ENCODE peak calls at places on chromosomes 12 and 14, in nine cellular contexts. U is GM13976, O is bronchial epithelial cell, H is tibial nerve, E is nephron progenitor cell, S is fibroblast of lung, P is dorsolateral prefrontal cortex, X is MCF 10A, G is A549. I is an unnamed sample.
A peak's percentile ranks its signal among the peaks of the same experiment; 100 is the strongest.

GRCh38 chr12:130961921-130962326 is 8.2 kb downstream of the ADGRD1 start:
- DNase-seq in H (no peak), G (no peak), U (no peak), P (no peak), E (no peak), S (no peak), X (no peak), O (no peak), I (no peak)

GRCh38 chr12:70070494-70071007 is 172.7 kb upstream of the CNOT2 start:
- DNase-seq in O (no peak), E (peak; percentile 6), U (no peak), H (no peak), G (no peak), X (no peak), S (no peak), P (no peak), I (no peak)

GRCh38 chr12:117002040-117002832 is 91.5 kb downstream of the FBXW8 start:
- DNase-seq in U (no peak), P (no peak), X (no peak), O (no peak), H (no peak), G (no peak), S (peak; percentile 42), E (no peak), I (no peak)

GRCh38 chr12:66070378-66071120 is 60.0 kb downstream of the LLPH start:
- DNase-seq in S (no peak), E (no peak), G (no peak), P (no peak), H (no peak), X (no peak), O (no peak), U (no peak), I (no peak)

GRCh38 chr12:46952880-46953517 is 126.4 kb upstream of the PCED1B start:
- DNase-seq in G (no peak), P (no peak), U (no peak), E (no peak), S (no peak), H (no peak), X (no peak), O (no peak), I (no peak)

GRCh38 chr12:71737204-71737603 is 17.5 kb upstream of the RAB21 start:
- DNase-seq in X (no peak), G (no peak), H (no peak), U (no peak), P (no peak), S (no peak), E (no peak), O (no peak), I (no peak)

GRCh38 chr14:67566908-67567307 is 33.2 kb downstream of the PIGH start:
- DNase-seq in X (peak; percentile 70), H (no peak), E (no peak), O (peak; percentile 18), G (no peak), P (no peak), S (peak; percentile 25), U (no peak), I (no peak)

GRCh38 chr12:45379261-45379660 is 163.4 kb downstream of the ANO6 start:
- DNase-seq in H (no peak), E (no peak), O (peak; percentile 94), P (no peak), X (peak; percentile 84), S (peak; percentile 61), U (no peak), G (no peak), I (no peak)

GRCh38 chr12:11657511-11657910 is 8.0 kb downstream of the ETV6 start:
- DNase-seq in G (no peak), U (no peak), O (no peak), H (no peak), S (no peak), E (no peak), P (no peak), X (no peak), I (no peak)

GRCh38 chr14:33455998-33456397 is 494.9 kb downstream of the EGLN3 start:
- DNase-seq in O (no peak), X (no peak), P (no peak), G (no peak), E (no peak), H (no peak), U (no peak), S (no peak), I (no peak)

GRCh38 chr12:81170072-81170471 is 92.2 kb downstream of the ACSS3 start:
- DNase-seq in P (no peak), U (no peak), X (no peak), G (no peak), H (no peak), S (peak; percentile 4), O (peak; percentile 51), E (no peak), I (no peak)

GRCh38 chr14:86296173-86296572 is 766.2 kb downstream of the FLRT2 start:
- DNase-seq in E (no peak), H (no peak), G (no peak), U (no peak), O (no peak), X (peak; percentile 47), S (peak; percentile 70), P (no peak), I (no peak)

GRCh38 chr12:77231548-77231947 is 166.2 kb upstream of the E2F7 start:
- DNase-seq in U (no peak), P (no peak), H (peak; percentile 68), O (peak; percentile 48), S (peak; percentile 92), X (peak; percentile 59), E (no peak), G (no peak), I (no peak)

GRCh38 chr14:58915646-58916045 is 272.8 kb upstream of the DAAM1 start:
- DNase-seq in P (no peak), S (no peak), G (no peak), E (no peak), O (peak; percentile 5), H (no peak), U (no peak), X (no peak), I (no peak)

GRCh38 chr12:69623970-69624369 is 13.3 kb upstream of the LRRC10 start:
- DNase-seq in O (no peak), X (no peak), G (no peak), H (no peak), P (peak; percentile 39), E (no peak), S (no peak), U (no peak), I (no peak)

GRCh38 chr14:54168489-54168888 is 211.9 kb upstream of the BMP4 start:
- DNase-seq in O (peak; percentile 63), H (no peak), U (no peak), E (no peak), X (no peak), P (no peak), S (no peak), G (no peak), I (no peak)

GRCh38 chr14:100747021-100747586 is 20.4 kb downstream of the DLK1 start:
- DNase-seq in O (peak; percentile 99), S (peak; percentile 95), U (no peak), X (peak; percentile 99), G (peak; percentile 51), P (no peak), H (peak; percentile 7), E (no peak), I (no peak)

GRCh38 chr14:78316058-78316457 is 145.9 kb downstream of the NRXN3 start:
- DNase-seq in G (no peak), U (no peak), H (no peak), S (no peak), O (no peak), X (no peak), E (no peak), P (no peak), I (no peak)

GRCh38 chr12:128052777-128053176 is 214.2 kb upstream of the TMEM132C start:
- DNase-seq in U (no peak), H (no peak), S (no peak), X (no peak), E (no peak), O (no peak), P (no peak), G (no peak), I (no peak)

GRCh38 chr14:105473677-105474477 is 744 bp upstream of the CRIP2 start:
- DNase-seq in G (peak; percentile 89), S (peak; percentile 86), O (peak; percentile 76), H (peak; percentile 66), E (peak; percentile 99), X (peak; percentile 87), U (peak; percentile 79), P (peak; percentile 74), I (peak; percentile 95)

GRCh38 chr12:65171870-65172269 is 2.5 kb downstream of the LEMD3 start:
- DNase-seq in G (no peak), S (peak; percentile 5), O (peak; percentile 54), X (peak; percentile 51), H (no peak), P (no peak), E (no peak), U (no peak), I (no peak)

GRCh38 chr14:93317836-93318807 is 14.7 kb downstream of the BTBD7 start:
- DNase-seq in P (no peak), H (no peak), X (peak; percentile 85), U (no peak), G (peak; percentile 55), E (no peak), O (peak; percentile 49), S (peak; percentile 11), I (no peak)

GRCh38 chr12:107543841-107544240 is 141.8 kb upstream of the PWP1 start:
- DNase-seq in O (no peak), X (no peak), H (no peak), G (no peak), P (no peak), S (no peak), U (no peak), E (no peak), I (no peak)
- TF ChIP-seq CTCF in O (no peak), X (no peak), H (no peak), G (no peak), P (no peak), S (no peak), U (no peak), E (no peak), I (no peak)

DNA sequence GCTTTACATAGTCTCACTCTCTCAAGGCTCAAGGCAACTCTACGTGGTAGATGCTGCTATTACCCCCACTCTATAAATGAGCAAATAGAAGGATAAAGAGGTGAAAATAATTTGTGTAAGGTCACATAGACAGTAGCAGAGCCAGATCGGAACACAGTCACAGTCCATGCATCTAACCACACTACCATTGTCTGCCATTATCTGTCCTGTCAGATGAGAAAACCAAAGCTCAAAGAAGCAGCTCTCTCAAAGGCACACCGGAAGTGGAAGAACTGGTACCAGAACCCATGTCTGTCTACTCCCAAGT is 134.4 kb upstream of the NUDT4 start:
- DNase-seq in G (no peak), S (no peak), X (no peak), E (no peak), O (no peak), U (no peak), H (no peak), P (no peak), I (no peak)
- TF ChIP-seq CTCF in G (no peak), S (no peak), X (no peak), E (no peak), O (no peak), U (no peak), H (no peak), P (no peak), I (no peak)

GRCh38 chr14:104293851-104294627 is 155.7 kb downstream of the KIF26A start:
- DNase-seq in G (peak; percentile 23), O (no peak), S (no peak), U (no peak), P (no peak), H (no peak), X (peak; percentile 8), E (no peak), I (no peak)
- TF ChIP-seq CTCF in G (peak; percentile 29), O (no peak), S (no peak), U (no peak), P (no peak), H (no peak), X (peak; percentile 29), E (no peak), I (peak; percentile 31)

GRCh38 chr14:61925043-61925442 is 162.8 kb downstream of the SNAPC1 start:
- DNase-seq in H (no peak), U (peak; percentile 21), P (no peak), E (no peak), G (no peak), X (peak; percentile 64), O (peak; percentile 56), S (peak; percentile 36), I (no peak)
- TF ChIP-seq CTCF in H (no peak), U (peak; percentile 45), P (peak; percentile 22), E (peak; percentile 26), G (peak; percentile 13), X (peak; percentile 49), O (peak; percentile 50), S (peak; percentile 40), I (peak; percentile 12)